ENCODE peak calls at places on chromosomes 12 and 14, in four cellular contexts. S is tibial nerve; X is CD8-positive, alpha-beta T cell; B is IMR-90. V is an unnamed sample. For H3K4me1, the result is how much of the 10 kb centered on the place peaks cover.

GRCh38 chr12:49627752-49628360 is 4.5 kb downstream of the PRPF40B start:
- DNase-seq in S (no peak), B (peak), X (no peak), V (no peak)

GRCh38 chr12:66823857-66824570 is 145.1 kb upstream of the GRIP1 start:
- DNase-seq in B (no peak), S (no peak), X (no peak), V (no peak)

GRCh38 chr12:102961488-102961801 is 4.0 kb downstream of the ASCL1 start:
- DNase-seq in X (no peak), S (no peak), B (no peak), V (no peak)

GRCh38 chr12:27361372-27361771 is 28.7 kb downstream of the BMAL2 start:
- DNase-seq in S (no peak), X (no peak), B (peak), V (no peak)

GRCh38 chr12:121843236-121843982 is 15.2 kb downstream of the HPD start:
- DNase-seq in B (no peak), X (no peak), S (no peak), V (no peak)

GRCh38 chr12:122873540-122873939 is 22.4 kb downstream of the VPS37B start:
- DNase-seq in X (peak), S (no peak), B (no peak), V (no peak)

GRCh38 chr12:99383258-99383657 is 264.3 kb upstream of the GARIN6 start:
- DNase-seq in S (no peak), B (no peak), X (no peak), V (no peak)

GRCh38 chr14:98182385-98183055 is 1089.5 kb downstream of the BCL11B start:
- DNase-seq in X (no peak), S (no peak), B (no peak), V (no peak)

GRCh38 chr14:72479471-72479931 is 414.4 kb downstream of the DPF3 start:
- DNase-seq in S (no peak), X (no peak), B (peak), V (no peak)

GRCh38 chr14:79972230-79972629 is 239.1 kb downstream of the DIO2 start:
- DNase-seq in B (peak), X (no peak), S (no peak), V (no peak)

GRCh38 chr12:112352921-112353320 is 29.3 kb downstream of the HECTD4 start:
- DNase-seq in B (no peak), S (no peak), X (no peak), V (no peak)
- H3K4me1 ChIP-seq in B (under half), S (under half), X (under half), V (under half)

DNA sequence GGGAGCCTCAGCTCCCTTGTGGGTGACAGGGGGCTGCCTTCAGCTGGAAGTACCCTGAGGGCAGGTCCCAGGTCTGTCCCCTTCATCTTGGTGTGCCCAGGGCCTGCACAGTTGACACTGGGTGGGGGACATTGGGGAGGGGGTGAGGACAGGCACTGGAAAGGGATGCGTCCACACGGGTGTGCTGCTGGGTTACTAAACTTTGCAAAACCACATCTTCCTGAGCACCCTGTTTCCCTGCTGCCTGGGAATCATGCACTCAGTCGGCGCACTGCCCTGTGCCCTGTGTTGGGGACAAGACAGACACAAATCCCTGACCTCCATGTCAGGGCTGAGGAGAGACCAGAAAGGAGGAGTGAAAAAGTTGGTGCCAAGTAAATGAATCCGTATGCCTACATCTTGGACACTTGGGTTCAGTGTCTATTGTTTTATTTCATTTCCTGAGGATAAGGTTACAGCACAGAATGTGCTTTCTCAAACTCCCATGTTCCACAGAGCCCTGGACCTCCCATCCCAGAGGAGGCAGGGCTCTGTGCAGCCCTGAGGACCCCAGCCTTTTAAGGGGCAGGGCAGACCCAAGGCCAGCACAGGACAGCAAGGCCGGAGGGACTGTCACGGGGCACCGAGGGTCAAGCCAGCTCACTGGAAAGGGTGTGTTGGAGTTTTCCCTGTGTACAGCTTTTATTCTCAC is 2.9 kb upstream of the SLC25A29 start:
- DNase-seq in X (no peak), S (no peak), B (no peak), V (no peak)
- H3K4me3 ChIP-seq in X (no peak), S (no peak), B (no peak), V (no peak)

GRCh38 chr12:108930155-108930554 is 50.3 kb downstream of the DAO start:
- DNase-seq in X (no peak), B (no peak), S (no peak), V (no peak)
- H3K4me1 ChIP-seq in X (under half), B (under half), S (under half), V (under half)

GRCh38 chr14:101004954-101005353 is 101.4 kb upstream of the RTL1 start:
- DNase-seq in B (peak), X (no peak), S (no peak), V (no peak)
- H3K4me3 ChIP-seq in B (no peak), X (no peak), S (no peak), V (no peak)

GRCh38 chr14:69044296-69044695 is 65.2 kb upstream of the ACTN1 start:
- DNase-seq in S (no peak), X (no peak), B (no peak), V (no peak)

GRCh38 chr14:69043598-69044267 is 64.6 kb upstream of the ACTN1 start:
- DNase-seq in B (peak), S (no peak), X (no peak), V (no peak)

GRCh38 chr14:69041783-69042182 is 62.7 kb upstream of the ACTN1 start:
- DNase-seq in S (no peak), X (no peak), B (no peak), V (peak)

GRCh38 chr14:69042309-69043006 is 63.4 kb upstream of the ACTN1 start:
- DNase-seq in X (no peak), S (no peak), B (no peak), V (no peak)

GRCh38 chr14:69043007-69043444 is 63.9 kb upstream of the ACTN1 start:
- DNase-seq in X (no peak), B (no peak), S (no peak), V (peak)
- H3K4me1 ChIP-seq in X (under half), B (under half), S (half or more), V (half or more)

DNA sequence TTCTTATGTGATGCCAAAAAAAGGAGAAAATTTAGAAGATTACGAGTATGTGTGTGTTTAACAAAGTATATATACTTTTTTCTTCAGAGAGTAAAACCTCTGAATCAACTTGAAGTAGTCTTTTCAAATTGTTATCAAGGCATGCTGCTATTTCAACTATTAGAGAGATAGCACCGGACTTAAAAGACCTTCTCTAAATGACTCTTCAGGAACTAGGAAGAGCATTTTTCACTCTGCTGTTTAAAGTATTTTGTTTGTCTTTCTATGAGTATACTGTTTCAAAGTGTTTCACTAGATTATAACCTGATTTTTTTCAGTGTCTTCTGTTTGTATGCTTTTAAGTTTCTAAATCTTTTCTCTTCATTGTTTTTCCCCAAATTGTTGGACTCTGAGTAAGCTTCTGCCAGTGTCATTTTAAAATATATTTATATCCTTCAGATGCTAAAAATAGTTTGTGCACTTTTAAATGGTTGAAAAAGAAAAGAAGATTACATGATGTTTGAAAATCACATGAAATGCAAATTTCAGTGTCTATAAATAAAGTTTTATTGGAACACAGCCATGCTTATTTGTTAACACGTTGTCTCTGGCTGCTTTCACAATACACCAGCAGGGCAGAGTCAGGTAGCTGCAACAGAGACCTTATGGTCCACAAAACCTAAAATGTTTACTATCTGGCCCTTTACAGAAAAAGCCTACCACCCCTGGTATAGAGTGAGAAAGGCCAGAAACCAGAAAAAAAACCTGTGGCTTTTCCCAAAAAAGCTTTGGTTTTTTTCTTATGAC is 21.3 kb downstream of the CRADD start:
- DNase-seq in B (peak), S (no peak), X (no peak), V (no peak)
- H3K4me3 ChIP-seq in B (no peak), S (no peak), X (no peak), V (no peak)

GRCh38 chr14:68523326-68523610 is 269.6 kb downstream of the ZFP36L1 start:
- DNase-seq in S (no peak), X (no peak), B (no peak), V (no peak)

GRCh38 chr14:68523994-68524725 is 268.7 kb downstream of the ZFP36L1 start:
- DNase-seq in S (no peak), B (no peak), X (no peak), V (no peak)

GRCh38 chr14:68526420-68527105 is 266.3 kb downstream of the ZFP36L1 start:
- DNase-seq in S (no peak), B (no peak), X (no peak), V (no peak)

GRCh38 chr14:68527329-68527851 is 265.5 kb downstream of the ZFP36L1 start:
- DNase-seq in S (no peak), B (no peak), X (no peak), V (no peak)

DNA sequence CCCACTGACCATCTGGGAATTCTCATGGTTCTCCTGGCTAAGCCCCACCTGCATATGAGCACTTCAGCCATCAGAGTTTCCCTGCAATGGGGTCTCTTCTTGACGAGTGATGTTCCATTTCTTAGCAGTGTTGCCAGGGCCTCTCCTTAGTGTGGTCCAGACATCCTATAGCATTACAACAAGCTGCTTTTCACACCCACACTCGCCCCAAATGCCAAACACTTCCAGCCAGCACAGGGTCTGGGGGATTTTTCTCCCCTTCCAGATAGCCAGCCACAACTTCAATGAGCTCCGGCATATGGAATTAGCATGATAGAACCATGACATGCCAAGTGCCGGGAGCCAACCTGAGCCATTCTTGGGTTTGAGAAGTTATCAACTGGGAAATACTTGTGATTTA is 267.4 kb downstream of the ZFP36L1 start:
- DNase-seq in S (no peak), B (no peak), X (no peak), V (no peak)
- H3K4me1 ChIP-seq in S (half or more), B (under half), X (under half), V (under half)

GRCh38 chr14:59188461-59189280 is at the start of gene DAAM1:
- DNase-seq in X (peak), B (peak), S (peak), V (peak)
- H3K4me3 ChIP-seq in X (peak), B (peak), S (peak), V (peak)

GRCh38 chr14:22563987-22564386 is 25.0 kb downstream of the DAD1 start:
- DNase-seq in B (no peak), X (peak), S (no peak), V (no peak)

GRCh38 chr14:22559041-22559440 is 30.0 kb downstream of the DAD1 start:
- DNase-seq in B (no peak), S (no peak), X (no peak), V (no peak)

GRCh38 chr14:22561661-22562579 is 27.1 kb downstream of the DAD1 start:
- DNase-seq in X (peak), S (no peak), B (no peak), V (no peak)

GRCh38 chr14:22560638-22561365 is 28.2 kb downstream of the DAD1 start:
- DNase-seq in S (no peak), B (no peak), X (peak), V (no peak)

GRCh38 chr14:22561366-22561660 is 27.7 kb downstream of the DAD1 start:
- DNase-seq in S (no peak), B (no peak), X (no peak), V (no peak)
- H3K4me1 ChIP-seq in S (under half), B (under half), X (half or more), V (half or more)

GRCh38 chr14:90060312-90060964 is 1.4 kb upstream of the KCNK13 start:
- DNase-seq in X (peak), S (no peak), B (peak), V (no peak)
- H3K4me3 ChIP-seq in X (peak), S (peak), B (peak), V (peak)